ENCODE peak calls at places on chromosomes 2 and 18, in seven cellular contexts. Z is fibroblast of lung; G is esophagus muscularis mucosa; U is psoas muscle; I is upper lobe of right lung; V is A549; K is CD4-positive, CD25-positive, alpha-beta regulatory T cell. E is an unnamed sample.

GRCh38 chr18:37742436-37742835 is 176.8 kb upstream of the CELF4 start:
- DNase-seq in G (peak; percentile 47), K (no peak), I (no peak), V (no peak), Z (no peak), U (no peak), E (peak; percentile 70)

GRCh38 chr2:166375736-166376487 is at the start of gene SCN9A:
- DNase-seq in K (no peak), I (peak; percentile 93), U (peak; percentile 81), G (no peak), V (peak; percentile 92), Z (peak; percentile 81), E (peak; percentile 95)

GRCh38 chr18:24797987-24798386 is 337.6 kb downstream of the HRH4 start:
- DNase-seq in I (no peak), G (peak; percentile 87), V (no peak), Z (no peak), K (no peak), U (no peak), E (no peak)

GRCh38 chr2:145689277-145689676 is 1169.4 kb upstream of the ZEB2 start:
- DNase-seq in Z (no peak), V (no peak), K (no peak), I (no peak), G (no peak), U (no peak), E (no peak)

GRCh38 chr18:62131305-62131909 is 55.4 kb downstream of the PIGN start:
- DNase-seq in I (no peak), Z (peak; percentile 77), G (no peak), K (peak; percentile 66), U (no peak), V (peak; percentile 50), E (peak; percentile 81)

GRCh38 chr18:26103579-26103978 is 13.2 kb upstream of the SS18 start:
- DNase-seq in V (peak; percentile 39), G (no peak), K (peak; percentile 14), I (peak; percentile 71), U (no peak), Z (no peak), E (peak; percentile 87)

GRCh38 chr2:73701968-73702665 is 35.0 kb downstream of the TPRKB start:
- DNase-seq in U (no peak), V (no peak), G (no peak), Z (no peak), I (no peak), K (no peak), E (no peak)

GRCh38 chr2:229443141-229443540 is 172.1 kb upstream of the PID1 start:
- DNase-seq in K (no peak), Z (no peak), U (no peak), I (no peak), G (no peak), V (no peak), E (no peak)

GRCh38 chr2:53632714-53633113 is 134.9 kb upstream of the CHAC2 start:
- DNase-seq in Z (peak; percentile 3), U (no peak), K (no peak), I (no peak), G (peak; percentile 29), V (no peak), E (no peak)

GRCh38 chr2:144480257-144480656 is 39.7 kb downstream of the ZEB2 start:
- DNase-seq in V (no peak), U (no peak), G (no peak), I (no peak), K (no peak), Z (peak; percentile 66), E (no peak)

GRCh38 chr2:144479659-144480058 is 40.3 kb downstream of the ZEB2 start:
- DNase-seq in G (no peak), U (no peak), K (no peak), Z (no peak), V (no peak), I (no peak), E (peak; percentile 80)

GRCh38 chr2:144481666-144482065 is 38.3 kb downstream of the ZEB2 start:
- DNase-seq in Z (no peak), I (no peak), G (no peak), V (no peak), K (no peak), U (no peak), E (no peak)

GRCh38 chr2:144481109-144481508 is 38.8 kb downstream of the ZEB2 start:
- DNase-seq in G (no peak), I (no peak), Z (no peak), V (no peak), K (no peak), U (no peak), E (no peak)

DNA sequence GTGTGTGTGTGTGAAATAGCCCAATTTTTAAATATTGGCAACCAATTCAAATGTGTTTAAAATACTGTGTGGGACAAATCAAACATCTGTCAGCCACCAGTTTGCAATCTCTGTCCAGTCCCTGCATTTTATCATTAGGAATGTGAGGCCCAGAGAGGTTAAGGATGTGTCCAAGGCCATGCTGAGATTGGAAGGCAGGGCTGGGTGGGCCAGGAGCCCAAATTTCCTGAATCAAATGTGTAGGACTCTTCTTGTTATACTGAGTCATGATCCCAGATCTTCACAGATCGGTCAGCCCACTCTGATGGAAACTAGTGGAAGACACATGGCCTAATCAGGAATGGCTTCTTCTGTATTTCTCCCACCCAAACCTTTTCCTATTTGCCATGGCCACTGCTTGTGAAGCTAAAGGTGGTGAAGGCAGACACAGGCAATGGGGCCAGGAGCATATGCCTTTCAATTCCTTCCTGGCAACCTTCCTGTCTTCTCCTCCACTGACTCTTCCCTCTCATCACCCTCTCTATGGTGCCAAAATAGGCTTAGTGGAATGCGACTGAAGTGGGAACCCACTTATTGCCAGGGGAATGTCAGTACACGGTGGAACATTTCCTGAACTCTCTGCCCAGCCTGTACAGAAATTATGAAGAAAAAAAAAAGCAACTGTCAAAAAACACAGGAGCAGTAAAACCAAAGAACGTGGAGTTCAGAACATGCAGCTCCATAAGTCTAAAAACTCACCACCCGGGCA is 35.5 kb downstream of the ZEB2 start:
- DNase-seq in Z (no peak), U (no peak), G (no peak), I (no peak), K (no peak), V (no peak), E (no peak)
- H3K4me1 ChIP-seq in Z (peaks cover 12% of the 10 kb centered on the region), U (peaks cover 21% of the 10 kb centered on the region), G (peaks cover 51% of the 10 kb centered on the region), I (peaks cover 26% of the 10 kb centered on the region), K (no peaks in the 10 kb centered on the region), V (peaks cover 5% of the 10 kb centered on the region), E (peaks cover 6% of the 10 kb centered on the region)

DNA sequence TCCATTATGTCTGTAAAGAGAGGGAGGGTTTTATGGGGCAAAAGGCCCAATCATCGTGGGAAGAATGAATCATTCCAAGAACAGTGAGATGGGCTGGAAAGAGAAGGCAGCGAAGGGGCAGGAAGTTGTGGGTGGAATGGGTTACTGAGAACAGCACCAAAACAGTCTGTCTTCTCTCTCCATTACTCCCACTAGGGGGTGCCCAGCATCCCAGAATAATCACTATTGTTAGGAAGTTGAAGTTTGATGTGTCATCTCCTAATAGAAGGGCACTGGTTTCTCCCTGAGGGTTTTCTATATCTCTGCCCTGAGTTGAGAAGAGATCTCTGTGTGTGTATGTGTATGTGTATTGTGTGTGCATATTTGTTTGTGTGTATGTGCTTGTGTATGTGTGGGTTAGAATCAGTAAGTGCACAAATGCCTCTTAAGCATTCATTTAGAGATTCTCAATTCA is 76.6 kb upstream of the MAP4K3 start:
- DNase-seq in G (no peak), V (peak; percentile 74), U (no peak), Z (peak; percentile 94), K (no peak), I (no peak), E (peak; percentile 82)
- H3K4me1 ChIP-seq in G (peaks cover 89% of the 10 kb centered on the region), V (peaks cover 44% of the 10 kb centered on the region), U (peaks cover 48% of the 10 kb centered on the region), Z (peaks cover 42% of the 10 kb centered on the region), K (peaks cover 5% of the 10 kb centered on the region), I (peaks cover 79% of the 10 kb centered on the region), E (peaks cover 13% of the 10 kb centered on the region)

DNA sequence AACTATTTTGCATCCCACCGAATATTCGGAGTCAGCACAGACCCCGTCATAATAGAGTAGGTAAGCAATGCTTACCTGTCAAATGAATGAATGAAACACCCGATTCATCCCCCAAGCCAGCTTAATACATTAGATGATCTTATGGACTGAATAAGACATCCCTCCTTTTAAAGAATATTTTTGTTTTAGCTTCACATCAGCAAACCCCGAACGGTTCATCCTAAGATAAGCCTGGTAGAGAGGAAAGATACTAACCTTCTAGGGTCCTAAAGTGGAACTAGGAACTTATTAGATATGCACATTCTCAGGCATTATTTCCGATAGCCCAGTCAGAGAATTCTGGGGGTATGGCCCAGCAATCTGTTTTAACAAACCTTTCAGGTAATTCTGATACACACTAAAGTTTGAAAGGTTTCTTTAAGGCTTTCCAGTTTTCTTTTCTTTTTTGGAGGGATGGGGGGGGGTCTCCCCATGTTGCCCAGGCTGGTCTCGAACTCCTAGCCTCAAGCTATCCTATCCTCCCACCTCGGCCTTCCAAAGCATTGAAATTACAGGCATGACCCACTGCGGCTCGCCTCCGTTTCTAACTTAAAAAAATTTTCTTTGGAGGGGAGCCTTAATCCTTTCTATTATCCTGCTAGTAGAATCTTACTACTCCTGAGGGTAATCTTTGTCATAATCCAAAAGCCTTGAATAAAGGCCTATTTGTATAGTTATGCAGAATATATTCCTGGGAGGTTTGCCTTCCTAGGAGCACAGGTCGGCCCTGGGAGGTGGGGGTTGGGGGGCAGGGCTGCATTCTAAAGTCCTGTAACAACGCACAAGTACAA is 1.0 kb upstream of the ACTR3 start:
- DNase-seq in G (no peak), I (peak; percentile 73), U (no peak), V (no peak), K (no peak), Z (no peak), E (no peak)
- H3K4me1 ChIP-seq in G (peaks cover 42% of the 10 kb centered on the region), I (peaks cover 35% of the 10 kb centered on the region), U (peaks cover 39% of the 10 kb centered on the region), V (peaks cover 46% of the 10 kb centered on the region), K (peaks cover 68% of the 10 kb centered on the region), Z (peaks cover 9% of the 10 kb centered on the region), E (peaks cover 3% of the 10 kb centered on the region)

GRCh38 chr2:237210297-237210696 is 124.6 kb downstream of the COPS8 start:
- DNase-seq in G (no peak), K (no peak), Z (no peak), I (no peak), U (no peak), V (no peak), E (no peak)

GRCh38 chr2:237209046-237209375 is 123.3 kb downstream of the COPS8 start:
- DNase-seq in G (no peak), Z (no peak), K (no peak), U (no peak), I (no peak), V (no peak), E (no peak)

GRCh38 chr2:237207641-237208040 is 122.0 kb downstream of the COPS8 start:
- DNase-seq in G (no peak), U (peak; percentile 84), I (peak; percentile 71), V (no peak), Z (peak; percentile 91), K (no peak), E (no peak)

GRCh38 chr2:237209885-237210284 is 124.2 kb downstream of the COPS8 start:
- DNase-seq in Z (no peak), G (no peak), K (no peak), U (no peak), V (no peak), I (no peak), E (no peak)

DNA sequence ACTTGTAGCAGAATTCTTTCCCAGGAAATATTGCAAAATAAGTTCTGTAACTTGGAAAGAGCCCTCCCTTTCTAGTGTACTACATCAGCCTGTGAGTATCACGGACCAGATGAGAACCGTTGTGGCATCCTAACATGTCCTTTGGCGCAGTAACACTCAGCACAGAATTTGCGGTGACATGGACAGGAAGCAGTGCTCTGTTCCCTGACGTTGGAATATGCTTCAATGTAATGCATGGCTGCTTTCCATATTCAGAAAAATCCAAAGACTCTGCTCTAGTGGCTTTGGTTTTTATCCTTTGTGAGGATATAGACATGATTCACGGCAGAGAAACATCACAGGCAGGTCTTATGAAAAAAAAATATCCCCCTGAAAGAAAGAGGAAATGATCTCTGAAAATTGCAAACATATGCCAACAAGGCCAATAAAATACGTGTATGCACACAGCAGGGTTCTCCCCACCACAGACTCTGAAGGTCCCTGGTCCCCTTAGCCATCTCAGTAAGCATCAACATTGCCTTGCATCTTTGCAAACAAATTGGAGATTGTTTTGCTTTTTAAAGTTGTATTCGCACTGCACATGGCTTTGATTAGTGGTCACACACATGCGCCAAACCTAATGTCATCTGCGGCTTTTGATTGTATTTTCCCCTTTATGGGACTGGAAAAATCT is 122.8 kb downstream of the COPS8 start:
- DNase-seq in G (no peak), V (no peak), U (no peak), I (no peak), Z (peak; percentile 92), K (no peak), E (no peak)
- H3K4me1 ChIP-seq in G (peaks cover 9% of the 10 kb centered on the region), V (peaks cover 9% of the 10 kb centered on the region), U (no peaks in the 10 kb centered on the region), I (peaks cover 7% of the 10 kb centered on the region), Z (peaks cover 30% of the 10 kb centered on the region), K (no peaks in the 10 kb centered on the region), E (no peaks in the 10 kb centered on the region)